ENCODE peak calls at places on chromosomes 13 and 19, in five cellular contexts. One of them, this sample, is unnamed.

GRCh38 chr13:45713106-45713690 is 11.1 kb downstream of the CBY2 start:
- DNase-seq in AG09309: no peak
- DNase-seq in left ventricle myocardium inferior: no peak
- DNase-seq in fibroblast of mammary gland: no peak
- DNase-seq in HFFc6: no peak
- DNase-seq in this sample: no peak

GRCh38 chr13:30222253-30222652 is 85.1 kb downstream of the KATNAL1 start:
- DNase-seq in left ventricle myocardium inferior: no peak
- DNase-seq in AG09309: no peak
- DNase-seq in HFFc6: peak
- DNase-seq in fibroblast of mammary gland: peak
- DNase-seq in this sample: no peak

GRCh38 chr13:90908792-90909191 is 438.7 kb upstream of the MIR17HG start:
- DNase-seq in left ventricle myocardium inferior: no peak
- DNase-seq in HFFc6: no peak
- DNase-seq in AG09309: no peak
- DNase-seq in fibroblast of mammary gland: no peak
- DNase-seq in this sample: no peak

GRCh38 chr13:44098559-44098958 is 218.9 kb downstream of the LACC1 start:
- DNase-seq in fibroblast of mammary gland: no peak
- DNase-seq in AG09309: no peak
- DNase-seq in left ventricle myocardium inferior: no peak
- DNase-seq in HFFc6: no peak
- DNase-seq in this sample: no peak

GRCh38 chr19:39032164-39032918 is at the start of gene FBXO27:
- DNase-seq in AG09309: no peak
- DNase-seq in left ventricle myocardium inferior: peak
- DNase-seq in HFFc6: no peak
- DNase-seq in fibroblast of mammary gland: no peak
- DNase-seq in this sample: no peak

GRCh38 chr13:50685491-50685890 is 158.0 kb downstream of the DLEU7 start:
- DNase-seq in left ventricle myocardium inferior: peak
- DNase-seq in fibroblast of mammary gland: peak
- DNase-seq in AG09309: no peak
- DNase-seq in HFFc6: no peak
- DNase-seq in this sample: no peak

GRCh38 chr19:1251503-1252220 is 3.3 kb downstream of the MIDN start:
- DNase-seq in AG09309: no peak
- DNase-seq in fibroblast of mammary gland: no peak
- DNase-seq in left ventricle myocardium inferior: peak
- DNase-seq in HFFc6: no peak
- DNase-seq in this sample: peak

GRCh38 chr13:45951724-45952123 is 100.2 kb upstream of the SIAH3 start:
- DNase-seq in fibroblast of mammary gland: peak
- DNase-seq in HFFc6: no peak
- DNase-seq in AG09309: no peak
- DNase-seq in left ventricle myocardium inferior: no peak
- DNase-seq in this sample: no peak

GRCh38 chr19:52962394-52963228 is at the start of gene ZNF816:
- DNase-seq in HFFc6: peak
- DNase-seq in left ventricle myocardium inferior: peak
- DNase-seq in fibroblast of mammary gland: peak
- DNase-seq in AG09309: peak
- DNase-seq in this sample: peak

GRCh38 chr19:33622505-33622808 is 704 bp downstream of the CHST8 start:
- DNase-seq in AG09309: no peak
- DNase-seq in fibroblast of mammary gland: no peak
- DNase-seq in left ventricle myocardium inferior: no peak
- DNase-seq in HFFc6: no peak
- DNase-seq in this sample: no peak

GRCh38 chr13:30145709-30146367 is 161.5 kb downstream of the KATNAL1 start:
- DNase-seq in fibroblast of mammary gland: no peak
- DNase-seq in AG09309: no peak
- DNase-seq in left ventricle myocardium inferior: no peak
- DNase-seq in HFFc6: no peak
- DNase-seq in this sample: no peak

GRCh38 chr19:48591021-48591420 is 15.5 kb upstream of the SPACA4 start:
- DNase-seq in fibroblast of mammary gland: peak
- DNase-seq in left ventricle myocardium inferior: no peak
- DNase-seq in AG09309: no peak
- DNase-seq in HFFc6: no peak
- DNase-seq in this sample: no peak

GRCh38 chr13:50731400-50731799 is 112.1 kb downstream of the DLEU7 start:
- DNase-seq in AG09309: peak
- DNase-seq in HFFc6: peak
- DNase-seq in left ventricle myocardium inferior: no peak
- DNase-seq in fibroblast of mammary gland: peak
- DNase-seq in this sample: no peak

GRCh38 chr13:101447852-101448251 is 4.6 kb upstream of the ITGBL1 start:
- DNase-seq in left ventricle myocardium inferior: no peak
- DNase-seq in fibroblast of mammary gland: peak
- DNase-seq in HFFc6: no peak
- DNase-seq in AG09309: no peak
- DNase-seq in this sample: no peak

GRCh38 chr13:72489751-72490150 is 237.7 kb downstream of the MZT1 start:
- DNase-seq in left ventricle myocardium inferior: no peak
- DNase-seq in AG09309: no peak
- DNase-seq in fibroblast of mammary gland: no peak
- DNase-seq in HFFc6: no peak
- DNase-seq in this sample: no peak

GRCh38 chr13:109712187-109712601 is 74.2 kb downstream of the IRS2 start:
- DNase-seq in HFFc6: no peak
- DNase-seq in fibroblast of mammary gland: no peak
- DNase-seq in left ventricle myocardium inferior: no peak
- DNase-seq in AG09309: no peak
- DNase-seq in this sample: no peak

GRCh38 chr19:19407640-19407933 is 2.1 kb downstream of the GATAD2A start:
- DNase-seq in AG09309: no peak
- DNase-seq in left ventricle myocardium inferior: no peak
- DNase-seq in fibroblast of mammary gland: no peak
- DNase-seq in HFFc6: no peak
- DNase-seq in this sample: no peak

GRCh38 chr13:51815848-51816247 is 11.9 kb upstream of the DHRS12 start:
- DNase-seq in AG09309: no peak
- DNase-seq in HFFc6: no peak
- DNase-seq in left ventricle myocardium inferior: no peak
- DNase-seq in fibroblast of mammary gland: no peak
- DNase-seq in this sample: no peak

GRCh38 chr13:32940601-32941000 is 75.6 kb upstream of the KL start:
- DNase-seq in HFFc6: no peak
- DNase-seq in left ventricle myocardium inferior: peak
- DNase-seq in AG09309: no peak
- DNase-seq in fibroblast of mammary gland: peak
- DNase-seq in this sample: no peak

GRCh38 chr19:19304186-19304975 is 15.9 kb downstream of the SUGP1 start:
- DNase-seq in left ventricle myocardium inferior: peak
- DNase-seq in AG09309: no peak
- DNase-seq in HFFc6: no peak
- DNase-seq in fibroblast of mammary gland: no peak
- DNase-seq in this sample: no peak

GRCh38 chr13:79626924-79627323 is 146.0 kb downstream of the NDFIP2 start:
- DNase-seq in left ventricle myocardium inferior: no peak
- DNase-seq in HFFc6: no peak
- DNase-seq in AG09309: no peak
- DNase-seq in fibroblast of mammary gland: no peak
- DNase-seq in this sample: no peak

GRCh38 chr19:58181902-58182576 is 822 bp upstream of the ZNF274 start:
- DNase-seq in left ventricle myocardium inferior: peak
- DNase-seq in HFFc6: peak
- DNase-seq in fibroblast of mammary gland: peak
- DNase-seq in AG09309: no peak
- DNase-seq in this sample: peak

GRCh38 chr19:47036233-47036651 is 12.2 kb downstream of the TMEM160 start:
- DNase-seq in HFFc6: no peak
- DNase-seq in fibroblast of mammary gland: peak
- DNase-seq in left ventricle myocardium inferior: no peak
- DNase-seq in AG09309: no peak
- DNase-seq in this sample: no peak

DNA sequence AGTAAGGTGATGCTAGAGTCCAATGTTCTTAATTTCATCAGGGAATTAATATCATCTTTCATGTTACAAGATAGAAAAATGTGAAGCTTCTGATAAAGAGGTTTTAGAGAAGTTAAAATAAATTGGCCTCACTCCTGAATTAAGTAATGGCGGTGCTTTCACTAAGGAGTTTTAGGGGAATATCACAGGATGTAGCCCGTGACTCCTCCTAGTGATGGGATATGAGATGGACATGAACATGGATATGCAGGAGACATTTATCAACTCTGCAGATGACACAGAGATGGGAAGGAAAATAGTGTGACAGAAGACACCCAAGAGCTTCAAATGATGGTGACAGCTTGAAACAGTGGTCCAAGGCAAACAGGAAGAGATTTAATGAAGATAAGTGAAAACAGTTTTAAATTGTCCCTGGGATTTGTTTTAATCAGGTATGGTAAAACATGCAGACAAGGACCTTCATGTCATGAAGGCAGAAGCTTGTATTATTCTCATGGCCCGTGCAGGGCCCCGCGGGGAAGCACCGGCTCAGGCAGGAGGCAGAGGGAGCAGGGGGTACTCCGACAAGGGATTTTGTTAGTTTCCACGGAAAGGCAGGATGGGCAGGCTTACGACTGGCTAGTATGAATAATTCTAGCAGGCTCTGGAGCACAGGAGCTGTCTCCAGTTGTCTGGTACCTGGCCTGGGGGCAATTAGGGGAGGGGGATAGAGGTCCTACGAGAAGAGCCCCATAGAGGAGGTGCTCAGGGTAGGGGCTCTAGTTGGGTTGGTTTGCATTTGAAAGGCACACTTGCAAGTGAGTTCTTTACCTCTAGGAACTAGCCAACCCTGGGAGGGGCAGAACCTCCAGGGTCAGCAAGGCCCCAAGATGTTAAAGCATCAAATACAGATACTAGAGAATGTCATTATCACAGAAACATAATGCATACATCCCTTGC is 38.7 kb upstream of the FARP1 start:
- DNase-seq in fibroblast of mammary gland: peak
- DNase-seq in AG09309: no peak
- DNase-seq in HFFc6: peak
- DNase-seq in left ventricle myocardium inferior: no peak
- DNase-seq in this sample: no peak
- TF ChIP-seq CTCF in fibroblast of mammary gland: peak
- TF ChIP-seq CTCF in AG09309: peak
- TF ChIP-seq CTCF in HFFc6: peak
- TF ChIP-seq CTCF in left ventricle myocardium inferior: no peak
- TF ChIP-seq CTCF in this sample: no peak

DNA sequence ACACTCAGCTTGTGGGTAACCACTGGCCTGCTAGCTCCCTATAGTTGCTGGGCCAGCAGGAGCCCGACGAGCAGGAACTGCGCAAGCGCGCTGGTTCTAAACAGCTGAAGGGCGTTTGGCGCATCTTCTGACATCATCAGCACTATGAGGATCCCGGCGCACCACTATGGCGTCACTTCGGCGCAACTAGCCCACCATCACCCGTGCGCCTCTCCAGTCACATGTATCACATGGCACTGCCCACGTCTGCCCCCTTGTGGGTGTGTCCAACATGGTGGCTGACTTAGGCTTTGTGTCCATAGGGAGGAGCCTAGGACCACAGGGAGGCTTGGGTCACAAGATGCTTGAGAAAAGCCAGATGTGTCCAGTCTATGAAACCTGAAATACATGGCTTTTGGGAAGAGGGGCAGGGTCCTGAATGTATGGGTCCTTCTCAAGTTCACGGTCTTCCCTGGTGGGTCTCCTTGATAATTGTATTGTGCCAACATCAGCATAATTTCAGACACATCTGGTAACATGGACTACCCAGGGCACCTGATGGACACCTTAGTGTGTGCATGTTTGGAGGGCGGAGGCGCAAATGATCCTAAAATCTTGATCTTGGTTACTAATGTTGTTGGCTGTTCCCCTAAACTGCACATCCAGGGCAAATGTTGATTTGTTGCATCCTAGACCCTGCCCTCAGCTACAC is 18.0 kb downstream of the KLK4 start:
- DNase-seq in AG09309: no peak
- DNase-seq in HFFc6: no peak
- DNase-seq in fibroblast of mammary gland: peak
- DNase-seq in left ventricle myocardium inferior: no peak
- DNase-seq in this sample: no peak
- TF ChIP-seq CTCF in AG09309: no peak
- TF ChIP-seq CTCF in HFFc6: peak
- TF ChIP-seq CTCF in fibroblast of mammary gland: no peak
- TF ChIP-seq CTCF in left ventricle myocardium inferior: no peak
- TF ChIP-seq CTCF in this sample: no peak

DNA sequence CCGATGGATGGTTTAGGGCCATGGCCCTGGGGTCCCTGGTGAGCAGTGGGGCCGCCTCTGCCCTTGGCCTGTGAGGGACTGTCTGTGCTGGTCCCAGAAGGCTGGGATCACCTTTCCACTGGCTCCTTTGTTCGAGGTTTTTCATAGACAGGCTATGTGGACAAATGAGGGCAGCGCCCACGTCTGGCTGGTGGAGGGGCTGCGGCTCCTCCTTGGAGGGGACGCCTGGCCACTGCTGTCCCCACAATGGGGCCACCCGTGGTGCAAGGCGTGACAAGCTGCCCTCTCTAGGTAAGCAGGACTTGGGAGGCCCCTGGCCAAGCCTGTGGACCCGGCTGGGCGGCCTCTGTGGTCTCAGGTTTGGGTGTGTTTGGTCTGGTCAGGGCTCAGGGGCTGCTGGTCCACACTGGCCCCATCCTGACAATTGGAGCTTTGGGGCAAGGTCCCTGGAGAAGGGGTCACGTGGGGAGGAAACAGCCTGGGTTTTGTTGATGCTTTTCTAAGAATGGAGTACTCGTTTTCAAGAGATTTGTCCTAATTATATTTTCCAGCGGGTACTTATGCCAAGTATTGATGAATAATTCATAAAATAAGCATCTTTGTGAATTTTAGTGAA is 33.3 kb downstream of the MCF2L start:
- DNase-seq in AG09309: no peak
- DNase-seq in fibroblast of mammary gland: no peak
- DNase-seq in HFFc6: no peak
- DNase-seq in left ventricle myocardium inferior: no peak
- DNase-seq in this sample: no peak
- TF ChIP-seq CTCF in AG09309: peak
- TF ChIP-seq CTCF in fibroblast of mammary gland: no peak
- TF ChIP-seq CTCF in HFFc6: peak
- TF ChIP-seq CTCF in left ventricle myocardium inferior: peak
- TF ChIP-seq CTCF in this sample: no peak

GRCh38 chr19:15122331-15123030 is 15.3 kb downstream of the SYDE1 start:
- DNase-seq in AG09309: no peak
- DNase-seq in fibroblast of mammary gland: no peak
- DNase-seq in left ventricle myocardium inferior: no peak
- DNase-seq in HFFc6: no peak
- DNase-seq in this sample: no peak
- TF ChIP-seq CTCF in AG09309: no peak
- TF ChIP-seq CTCF in fibroblast of mammary gland: no peak
- TF ChIP-seq CTCF in left ventricle myocardium inferior: no peak
- TF ChIP-seq CTCF in HFFc6: no peak
- TF ChIP-seq CTCF in this sample: no peak

GRCh38 chr19:17716309-17716929 is 2.9 kb upstream of the MAP1S start:
- DNase-seq in HFFc6: no peak
- DNase-seq in AG09309: no peak
- DNase-seq in left ventricle myocardium inferior: no peak
- DNase-seq in fibroblast of mammary gland: no peak
- DNase-seq in this sample: no peak
- TF ChIP-seq CTCF in HFFc6: peak
- TF ChIP-seq CTCF in AG09309: peak
- TF ChIP-seq CTCF in left ventricle myocardium inferior: no peak
- TF ChIP-seq CTCF in fibroblast of mammary gland: peak
- TF ChIP-seq CTCF in this sample: no peak

This sample was measured in natural killer cell.